ENCODE peak calls at places on chromosomes 7 and 10, in eight cellular contexts. Y is Peyer's patch, S is testis, P is A549, N is K562, J is stomach, W is heart left ventricle, I is IMR-90. F is an unnamed sample.

GRCh38 chr10:60238408-60239100 is 151.1 kb downstream of the ANK3 start:
- DNase-seq in Y (peak; percentile 57), S (no peak), P (peak; percentile 13), N (no peak), J (peak; percentile 44), W (peak; percentile 10), I (peak; percentile 70), F (no peak)

GRCh38 chr10:110279062-110279986 is 25.4 kb downstream of the SMNDC1 start:
- DNase-seq in Y (peak; percentile 76), S (peak; percentile 78), P (peak; percentile 37), N (peak; percentile 12), J (peak; percentile 60), W (peak; percentile 57), I (peak; percentile 71), F (no peak)

GRCh38 chr7:55309040-55309991 is 55.8 kb upstream of the LANCL2 start:
- DNase-seq in Y (peak; percentile 53), S (no peak), P (no peak), N (no peak), J (peak; percentile 31), W (no peak), I (no peak), F (no peak)

GRCh38 chr7:151861881-151862280 is 15.0 kb downstream of the PRKAG2 start:
- DNase-seq in Y (no peak), S (no peak), P (no peak), N (no peak), J (no peak), W (no peak), I (no peak), F (no peak)

GRCh38 chr7:5596046-5596895 is 172.6 kb upstream of the TNRC18 start:
- DNase-seq in Y (peak; percentile 72), S (peak; percentile 92), P (peak; percentile 84), N (peak; percentile 58), J (peak; percentile 36), W (peak; percentile 81), I (peak; percentile 95), F (peak; percentile 96)

GRCh38 chr7:134936893-134937520 is 49.3 kb upstream of the AGBL3 start:
- DNase-seq in Y (no peak), S (no peak), P (no peak), N (no peak), J (no peak), W (no peak), I (no peak), F (no peak)

GRCh38 chr10:61993676-61994401 is 92.3 kb downstream of the ARID5B start:
- DNase-seq in Y (no peak), S (no peak), P (no peak), N (no peak), J (no peak), W (no peak), I (no peak), F (no peak)

GRCh38 chr10:112536663-112537062 is 89.6 kb downstream of the VTI1A start:
- DNase-seq in Y (no peak), S (no peak), P (no peak), N (no peak), J (no peak), W (no peak), I (no peak), F (no peak)

GRCh38 chr7:147509052-147509480 is 1081.5 kb upstream of the C7orf33 start:
- DNase-seq in Y (no peak), S (no peak), P (no peak), N (no peak), J (no peak), W (no peak), I (peak; percentile 44), F (no peak)

GRCh38 chr10:29471483-29471859 is 163.3 kb downstream of the SVIL start:
- DNase-seq in Y (no peak), S (no peak), P (no peak), N (peak; percentile 18), J (no peak), W (no peak), I (peak; percentile 90), F (no peak)

GRCh38 chr7:135905858-135906257 is 71.3 kb downstream of the MTPN start:
- DNase-seq in Y (no peak), S (no peak), P (no peak), N (no peak), J (no peak), W (no peak), I (no peak), F (no peak)

GRCh38 chr7:129778770-129779601 is 167.5 kb downstream of the NRF1 start:
- DNase-seq in Y (no peak), S (no peak), P (peak; percentile 58), N (no peak), J (no peak), W (no peak), I (no peak), F (no peak)

GRCh38 chr10:24811906-24812305 is 88.2 kb upstream of the ARHGAP21 start:
- DNase-seq in Y (no peak), S (peak; percentile 43), P (no peak), N (no peak), J (no peak), W (no peak), I (no peak), F (no peak)

GRCh38 chr10:100043344-100043743 is 33.6 kb upstream of the DNMBP start:
- DNase-seq in Y (peak; percentile 71), S (no peak), P (no peak), N (no peak), J (peak; percentile 31), W (no peak), I (no peak), F (no peak)

GRCh38 chr7:47852330-47853245 is 95.7 kb downstream of the PKD1L1 start:
- DNase-seq in Y (no peak), S (peak; percentile 36), P (no peak), N (no peak), J (no peak), W (no peak), I (no peak), F (no peak)

GRCh38 chr10:132400041-132400546 is 3.1 kb downstream of the PWWP2B start:
- DNase-seq in Y (no peak), S (no peak), P (no peak), N (no peak), J (no peak), W (no peak), I (no peak), F (no peak)
- H3K27ac ChIP-seq in Y (peak overlapping the region; percentile 48), S (no peak overlapping the region), P (no peak overlapping the region), N (no peak overlapping the region), J (peak overlapping the region; percentile 98), W (peak overlapping the region; percentile 74), I (no peak overlapping the region), F (peak overlapping the region; percentile 44)

DNA sequence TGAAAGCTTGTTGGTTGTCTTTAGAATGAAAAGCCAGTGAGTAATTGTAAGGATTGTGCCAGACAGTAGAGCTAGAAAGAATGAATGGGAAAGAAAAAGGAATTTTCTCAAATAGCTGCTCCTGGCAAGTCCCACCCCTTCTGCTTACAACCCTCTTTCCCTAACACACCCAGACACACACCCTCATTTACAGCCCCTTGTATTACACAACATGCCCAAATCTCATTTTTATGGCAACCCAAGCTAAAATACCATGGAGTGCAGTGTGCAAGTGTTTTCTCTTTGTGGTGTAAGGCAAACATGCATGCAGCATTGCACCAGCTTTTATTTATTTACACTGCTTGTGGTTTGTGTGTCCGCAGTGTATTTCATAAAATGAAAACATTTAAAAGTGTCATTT is 1.5 kb downstream of the PRKAR2B start:
- DNase-seq in Y (no peak), S (no peak), P (no peak), N (peak; percentile 59), J (no peak), W (no peak), I (peak; percentile 61), F (no peak)
- TF ChIP-seq POLR2A in Y (no peak), S (no peak), P (no peak), N (no peak), J (no peak), W (no peak), I (no peak), F (no peak)

DNA sequence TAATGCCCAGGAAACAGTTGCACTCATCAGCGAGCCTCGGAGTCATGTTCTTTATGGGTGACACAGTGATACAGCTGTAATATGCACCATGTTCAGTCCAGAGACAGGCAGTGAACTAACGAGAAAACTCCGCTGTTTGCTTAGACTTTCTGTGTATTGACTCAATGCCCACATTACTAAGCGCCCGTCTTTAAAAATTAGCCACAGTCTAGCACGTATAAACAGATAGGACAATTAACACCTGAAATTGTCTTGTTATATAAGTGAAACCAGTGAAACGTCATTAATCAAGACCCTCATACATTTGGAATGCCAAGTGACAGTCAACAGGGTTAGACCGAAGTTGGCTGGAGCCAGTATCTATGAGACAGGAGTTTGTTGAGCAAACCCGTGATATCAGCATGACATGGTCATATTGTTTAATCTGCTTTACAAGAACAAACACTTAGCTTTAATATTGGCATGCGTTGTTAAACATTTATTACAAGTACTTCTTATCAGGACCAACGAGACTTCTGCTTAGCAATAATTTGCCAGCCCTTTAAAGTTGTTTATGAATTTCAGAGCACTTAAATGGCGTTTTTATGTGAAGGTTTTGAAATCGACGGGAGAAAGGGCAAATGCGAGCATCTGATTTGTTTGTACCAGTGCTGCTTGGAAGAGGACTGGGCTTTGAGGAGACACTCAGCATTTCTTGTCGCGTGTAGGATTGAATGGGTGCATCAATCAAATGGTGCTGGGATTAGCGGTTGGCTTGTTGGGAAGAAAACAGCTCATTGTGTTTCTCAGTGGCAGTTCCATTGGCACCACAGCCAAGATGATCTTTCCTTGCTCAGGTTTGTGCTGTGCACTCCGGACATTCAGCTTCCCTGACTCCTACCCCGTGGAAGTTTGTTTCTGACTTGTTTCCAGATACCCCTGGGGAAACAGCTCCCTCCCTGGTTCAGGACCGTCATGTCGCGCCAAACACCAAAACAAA is 56.3 kb downstream of the CAMK1D start:
- DNase-seq in Y (no peak), S (no peak), P (peak; percentile 53), N (no peak), J (no peak), W (no peak), I (peak; percentile 35), F (no peak)
- H3K27ac ChIP-seq in Y (no peak overlapping the region), S (no peak overlapping the region), P (peak overlapping the region; percentile 80), N (no peak overlapping the region), J (no peak overlapping the region), W (no peak overlapping the region), I (no peak overlapping the region), F (no peak overlapping the region)

GRCh38 chr10:103922659-103923058 is 4.7 kb upstream of the STN1 start:
- DNase-seq in Y (no peak), S (no peak), P (no peak), N (no peak), J (no peak), W (no peak), I (no peak), F (peak; percentile 17)

GRCh38 chr10:103923502-103923901 is 5.5 kb upstream of the STN1 start:
- DNase-seq in Y (no peak), S (no peak), P (no peak), N (no peak), J (no peak), W (no peak), I (no peak), F (peak; percentile 57)

GRCh38 chr10:103919648-103920025 is 1.7 kb upstream of the STN1 start:
- DNase-seq in Y (no peak), S (no peak), P (no peak), N (no peak), J (no peak), W (no peak), I (no peak), F (no peak)

GRCh38 chr10:103921248-103921647 is 3.3 kb upstream of the STN1 start:
- DNase-seq in Y (no peak), S (no peak), P (no peak), N (no peak), J (no peak), W (no peak), I (no peak), F (peak; percentile 12)

DNA sequence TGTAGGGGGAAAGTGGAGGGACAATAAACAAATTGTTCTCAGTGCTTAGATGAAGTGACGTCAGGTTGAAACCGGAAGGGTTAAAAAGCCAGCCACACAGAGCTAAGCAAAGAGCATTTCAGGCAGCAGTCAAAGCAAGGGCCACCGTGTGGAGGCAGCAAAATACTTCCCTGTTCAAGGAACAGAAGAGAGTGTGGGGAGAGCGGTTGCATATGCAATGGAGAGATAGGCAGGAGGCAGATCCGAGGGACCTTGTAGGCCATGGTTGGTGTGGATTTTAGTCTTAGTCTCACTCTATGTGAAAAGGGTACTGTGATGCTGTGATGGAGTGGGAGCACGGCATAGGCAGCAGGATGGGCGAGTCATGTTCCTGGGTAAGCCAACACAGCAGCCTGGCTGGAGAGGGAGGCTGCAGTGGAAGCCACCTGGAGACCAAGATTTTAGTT is 3.8 kb upstream of the STN1 start:
- DNase-seq in Y (peak; percentile 59), S (peak; percentile 57), P (no peak), N (peak; percentile 48), J (peak; percentile 50), W (no peak), I (peak; percentile 31), F (peak; percentile 55)
- TF ChIP-seq POLR2A in Y (no peak), S (no peak), P (no peak), N (no peak), J (no peak), W (no peak), I (no peak), F (no peak)

F was measured in esophagus muscularis mucosa.